ENCODE peak calls at places on chromosomes 5 and 9, in ten cellular contexts. One of them, this sample, is unnamed.

GRCh38 chr9:118170032-118170955 is 466.1 kb downstream of the TLR4 start:
- DNase-seq in caudate nucleus: peak
- DNase-seq in GM23338: peak
- DNase-seq in naive thymus-derived CD4-positive, alpha-beta T cell: no peak
- DNase-seq in RPMI7951: peak
- DNase-seq in NCI-H774: peak
- DNase-seq in naive thymus-derived CD8-positive, alpha-beta T cell: no peak
- DNase-seq in CD8-positive, alpha-beta memory T cell: no peak
- DNase-seq in AG09319: no peak
- DNase-seq in endothelial cell: peak
- DNase-seq in this sample: peak

GRCh38 chr5:99034336-99034735 is 105.5 kb upstream of the CHD1 start:
- DNase-seq in caudate nucleus: no peak
- DNase-seq in GM23338: no peak
- DNase-seq in naive thymus-derived CD4-positive, alpha-beta T cell: no peak
- DNase-seq in RPMI7951: no peak
- DNase-seq in NCI-H774: no peak
- DNase-seq in naive thymus-derived CD8-positive, alpha-beta T cell: no peak
- DNase-seq in CD8-positive, alpha-beta memory T cell: no peak
- DNase-seq in AG09319: no peak
- DNase-seq in endothelial cell: no peak
- DNase-seq in this sample: no peak

GRCh38 chr5:113331201-113331551 is 103.6 kb downstream of the TSSK1B start:
- DNase-seq in caudate nucleus: no peak
- DNase-seq in GM23338: no peak
- DNase-seq in naive thymus-derived CD4-positive, alpha-beta T cell: no peak
- DNase-seq in RPMI7951: peak
- DNase-seq in NCI-H774: no peak
- DNase-seq in naive thymus-derived CD8-positive, alpha-beta T cell: no peak
- DNase-seq in CD8-positive, alpha-beta memory T cell: no peak
- DNase-seq in AG09319: no peak
- DNase-seq in endothelial cell: no peak
- DNase-seq in this sample: no peak

GRCh38 chr9:121876658-121877271 is 216.3 kb downstream of the TTLL11 start:
- DNase-seq in caudate nucleus: no peak
- DNase-seq in GM23338: no peak
- DNase-seq in naive thymus-derived CD4-positive, alpha-beta T cell: no peak
- DNase-seq in RPMI7951: peak
- DNase-seq in NCI-H774: no peak
- DNase-seq in naive thymus-derived CD8-positive, alpha-beta T cell: no peak
- DNase-seq in CD8-positive, alpha-beta memory T cell: no peak
- DNase-seq in AG09319: peak
- DNase-seq in endothelial cell: no peak
- DNase-seq in this sample: no peak

GRCh38 chr5:57824047-57824446 is 341.4 kb upstream of the ACTBL2 start:
- DNase-seq in caudate nucleus: no peak
- DNase-seq in GM23338: no peak
- DNase-seq in naive thymus-derived CD4-positive, alpha-beta T cell: no peak
- DNase-seq in RPMI7951: peak
- DNase-seq in NCI-H774: no peak
- DNase-seq in naive thymus-derived CD8-positive, alpha-beta T cell: no peak
- DNase-seq in CD8-positive, alpha-beta memory T cell: no peak
- DNase-seq in AG09319: no peak
- DNase-seq in endothelial cell: no peak
- DNase-seq in this sample: no peak

GRCh38 chr5:57986746-57987145 is 473.1 kb downstream of the PLK2 start:
- DNase-seq in caudate nucleus: no peak
- DNase-seq in GM23338: no peak
- DNase-seq in naive thymus-derived CD4-positive, alpha-beta T cell: no peak
- DNase-seq in RPMI7951: peak
- DNase-seq in NCI-H774: no peak
- DNase-seq in naive thymus-derived CD8-positive, alpha-beta T cell: no peak
- DNase-seq in CD8-positive, alpha-beta memory T cell: no peak
- DNase-seq in AG09319: peak
- DNase-seq in endothelial cell: no peak
- DNase-seq in this sample: no peak

GRCh38 chr9:5566054-5566618 is 55.8 kb downstream of the PDCD1LG2 start:
- DNase-seq in caudate nucleus: no peak
- DNase-seq in GM23338: no peak
- DNase-seq in naive thymus-derived CD4-positive, alpha-beta T cell: no peak
- DNase-seq in RPMI7951: no peak
- DNase-seq in NCI-H774: no peak
- DNase-seq in naive thymus-derived CD8-positive, alpha-beta T cell: no peak
- DNase-seq in CD8-positive, alpha-beta memory T cell: no peak
- DNase-seq in AG09319: no peak
- DNase-seq in endothelial cell: no peak
- DNase-seq in this sample: no peak

GRCh38 chr5:151662805-151663204 is 23.9 kb downstream of the SPARC start:
- DNase-seq in caudate nucleus: no peak
- DNase-seq in GM23338: no peak
- DNase-seq in naive thymus-derived CD4-positive, alpha-beta T cell: no peak
- DNase-seq in RPMI7951: no peak
- DNase-seq in NCI-H774: no peak
- DNase-seq in naive thymus-derived CD8-positive, alpha-beta T cell: no peak
- DNase-seq in CD8-positive, alpha-beta memory T cell: no peak
- DNase-seq in AG09319: no peak
- DNase-seq in endothelial cell: no peak
- DNase-seq in this sample: no peak

GRCh38 chr5:96157841-96158291 is 196.2 kb upstream of the ELL2 start:
- DNase-seq in caudate nucleus: no peak
- DNase-seq in GM23338: no peak
- DNase-seq in naive thymus-derived CD4-positive, alpha-beta T cell: no peak
- DNase-seq in RPMI7951: no peak
- DNase-seq in NCI-H774: no peak
- DNase-seq in naive thymus-derived CD8-positive, alpha-beta T cell: no peak
- DNase-seq in CD8-positive, alpha-beta memory T cell: no peak
- DNase-seq in AG09319: no peak
- DNase-seq in endothelial cell: no peak
- DNase-seq in this sample: no peak

GRCh38 chr9:3809724-3810123 is 283.9 kb upstream of the RFX3 start:
- DNase-seq in caudate nucleus: no peak
- DNase-seq in GM23338: no peak
- DNase-seq in naive thymus-derived CD4-positive, alpha-beta T cell: no peak
- DNase-seq in RPMI7951: peak
- DNase-seq in NCI-H774: no peak
- DNase-seq in naive thymus-derived CD8-positive, alpha-beta T cell: no peak
- DNase-seq in CD8-positive, alpha-beta memory T cell: no peak
- DNase-seq in AG09319: no peak
- DNase-seq in endothelial cell: no peak
- DNase-seq in this sample: no peak

GRCh38 chr9:102113191-102113590 is 374.7 kb upstream of the GRIN3A start:
- DNase-seq in caudate nucleus: no peak
- DNase-seq in GM23338: no peak
- DNase-seq in naive thymus-derived CD4-positive, alpha-beta T cell: no peak
- DNase-seq in RPMI7951: no peak
- DNase-seq in NCI-H774: no peak
- DNase-seq in naive thymus-derived CD8-positive, alpha-beta T cell: no peak
- DNase-seq in CD8-positive, alpha-beta memory T cell: no peak
- DNase-seq in AG09319: no peak
- DNase-seq in endothelial cell: no peak
- DNase-seq in this sample: no peak

GRCh38 chr5:141695627-141696180 is 13.7 kb upstream of the ARAP3 start:
- DNase-seq in caudate nucleus: no peak
- DNase-seq in GM23338: no peak
- DNase-seq in naive thymus-derived CD4-positive, alpha-beta T cell: no peak
- DNase-seq in RPMI7951: peak
- DNase-seq in NCI-H774: peak
- DNase-seq in naive thymus-derived CD8-positive, alpha-beta T cell: no peak
- DNase-seq in CD8-positive, alpha-beta memory T cell: no peak
- DNase-seq in AG09319: no peak
- DNase-seq in endothelial cell: no peak
- DNase-seq in this sample: no peak

GRCh38 chr5:107469485-107469884 is 201.3 kb downstream of the EFNA5 start:
- DNase-seq in caudate nucleus: no peak
- DNase-seq in GM23338: no peak
- DNase-seq in naive thymus-derived CD4-positive, alpha-beta T cell: no peak
- DNase-seq in RPMI7951: peak
- DNase-seq in NCI-H774: no peak
- DNase-seq in naive thymus-derived CD8-positive, alpha-beta T cell: no peak
- DNase-seq in CD8-positive, alpha-beta memory T cell: peak
- DNase-seq in AG09319: peak
- DNase-seq in endothelial cell: no peak
- DNase-seq in this sample: peak

GRCh38 chr5:149002053-149002452 is 60.8 kb downstream of the SH3TC2 start:
- DNase-seq in caudate nucleus: no peak
- DNase-seq in GM23338: peak
- DNase-seq in naive thymus-derived CD4-positive, alpha-beta T cell: no peak
- DNase-seq in RPMI7951: peak
- DNase-seq in NCI-H774: no peak
- DNase-seq in naive thymus-derived CD8-positive, alpha-beta T cell: no peak
- DNase-seq in CD8-positive, alpha-beta memory T cell: no peak
- DNase-seq in AG09319: peak
- DNase-seq in endothelial cell: no peak
- DNase-seq in this sample: peak

GRCh38 chr5:96924016-96924443 is 11.8 kb upstream of the LNPEP start:
- DNase-seq in caudate nucleus: no peak
- DNase-seq in GM23338: no peak
- DNase-seq in naive thymus-derived CD4-positive, alpha-beta T cell: no peak
- DNase-seq in RPMI7951: no peak
- DNase-seq in NCI-H774: no peak
- DNase-seq in naive thymus-derived CD8-positive, alpha-beta T cell: peak
- DNase-seq in CD8-positive, alpha-beta memory T cell: no peak
- DNase-seq in AG09319: no peak
- DNase-seq in endothelial cell: no peak
- DNase-seq in this sample: no peak

GRCh38 chr9:115209601-115210306 is 91.8 kb upstream of the TNC start:
- DNase-seq in caudate nucleus: no peak
- DNase-seq in GM23338: no peak
- DNase-seq in naive thymus-derived CD4-positive, alpha-beta T cell: no peak
- DNase-seq in RPMI7951: peak
- DNase-seq in NCI-H774: no peak
- DNase-seq in naive thymus-derived CD8-positive, alpha-beta T cell: no peak
- DNase-seq in CD8-positive, alpha-beta memory T cell: no peak
- DNase-seq in AG09319: no peak
- DNase-seq in endothelial cell: no peak
- DNase-seq in this sample: no peak

This sample was measured in Panc1.